ENCODE peak calls at places on chromosomes 5 and 9, in nine cellular contexts. One of them, this sample, is unnamed.

GRCh38 chr5:3365501-3366215 is 230.0 kb upstream of the IRX1 start:
- DNase-seq in mucosa of descending colon: no peak
- DNase-seq in fibroblast of pulmonary artery: no peak
- DNase-seq in bronchial epithelial cell: no peak
- DNase-seq in AG04449: no peak
- DNase-seq in heart left ventricle: no peak
- DNase-seq in NB4: no peak
- DNase-seq in CD8-positive, alpha-beta T cell: no peak
- DNase-seq in brain microvascular endothelial cell: no peak
- DNase-seq in this sample: no peak

GRCh38 chr9:120909904-120910303 is 16.7 kb downstream of the TRAF1 start:
- DNase-seq in mucosa of descending colon: no peak
- DNase-seq in fibroblast of pulmonary artery: no peak
- DNase-seq in bronchial epithelial cell: peak; percentile 65
- DNase-seq in AG04449: no peak
- DNase-seq in heart left ventricle: no peak
- DNase-seq in NB4: peak; percentile 72
- DNase-seq in CD8-positive, alpha-beta T cell: no peak
- DNase-seq in brain microvascular endothelial cell: no peak
- DNase-seq in this sample: no peak

GRCh38 chr9:31776471-31776870 is 608.0 kb upstream of the ACO1 start:
- DNase-seq in mucosa of descending colon: no peak
- DNase-seq in fibroblast of pulmonary artery: peak; percentile 20
- DNase-seq in bronchial epithelial cell: peak; percentile 41
- DNase-seq in AG04449: no peak
- DNase-seq in heart left ventricle: no peak
- DNase-seq in NB4: no peak
- DNase-seq in CD8-positive, alpha-beta T cell: no peak
- DNase-seq in brain microvascular endothelial cell: no peak
- DNase-seq in this sample: no peak

GRCh38 chr5:73955447-73955846 is 329.5 kb downstream of the ARHGEF28 start:
- DNase-seq in mucosa of descending colon: no peak
- DNase-seq in fibroblast of pulmonary artery: no peak
- DNase-seq in bronchial epithelial cell: no peak
- DNase-seq in AG04449: no peak
- DNase-seq in heart left ventricle: no peak
- DNase-seq in NB4: no peak
- DNase-seq in CD8-positive, alpha-beta T cell: no peak
- DNase-seq in brain microvascular endothelial cell: no peak
- DNase-seq in this sample: no peak

GRCh38 chr5:74314906-74315305 is 325.6 kb downstream of the ENC1 start:
- DNase-seq in mucosa of descending colon: no peak
- DNase-seq in fibroblast of pulmonary artery: no peak
- DNase-seq in bronchial epithelial cell: peak; percentile 78
- DNase-seq in AG04449: no peak
- DNase-seq in heart left ventricle: no peak
- DNase-seq in NB4: no peak
- DNase-seq in CD8-positive, alpha-beta T cell: no peak
- DNase-seq in brain microvascular endothelial cell: no peak
- DNase-seq in this sample: no peak

GRCh38 chr5:138452720-138453119 is 12.6 kb upstream of the EGR1 start:
- DNase-seq in mucosa of descending colon: no peak
- DNase-seq in fibroblast of pulmonary artery: no peak
- DNase-seq in bronchial epithelial cell: no peak
- DNase-seq in AG04449: no peak
- DNase-seq in heart left ventricle: no peak
- DNase-seq in NB4: no peak
- DNase-seq in CD8-positive, alpha-beta T cell: no peak
- DNase-seq in brain microvascular endothelial cell: no peak
- DNase-seq in this sample: no peak

GRCh38 chr9:92266486-92266885 is 27.0 kb downstream of the IARS1 start:
- DNase-seq in mucosa of descending colon: no peak
- DNase-seq in fibroblast of pulmonary artery: no peak
- DNase-seq in bronchial epithelial cell: no peak
- DNase-seq in AG04449: no peak
- DNase-seq in heart left ventricle: no peak
- DNase-seq in NB4: no peak
- DNase-seq in CD8-positive, alpha-beta T cell: no peak
- DNase-seq in brain microvascular endothelial cell: no peak
- DNase-seq in this sample: no peak

GRCh38 chr5:54844905-54845566 is 140.4 kb downstream of the ESM1 start:
- DNase-seq in mucosa of descending colon: no peak
- DNase-seq in fibroblast of pulmonary artery: peak; percentile 83
- DNase-seq in bronchial epithelial cell: peak; percentile 60
- DNase-seq in AG04449: no peak
- DNase-seq in heart left ventricle: no peak
- DNase-seq in NB4: peak; percentile 56
- DNase-seq in CD8-positive, alpha-beta T cell: no peak
- DNase-seq in brain microvascular endothelial cell: no peak
- DNase-seq in this sample: peak; percentile 46

DNA sequence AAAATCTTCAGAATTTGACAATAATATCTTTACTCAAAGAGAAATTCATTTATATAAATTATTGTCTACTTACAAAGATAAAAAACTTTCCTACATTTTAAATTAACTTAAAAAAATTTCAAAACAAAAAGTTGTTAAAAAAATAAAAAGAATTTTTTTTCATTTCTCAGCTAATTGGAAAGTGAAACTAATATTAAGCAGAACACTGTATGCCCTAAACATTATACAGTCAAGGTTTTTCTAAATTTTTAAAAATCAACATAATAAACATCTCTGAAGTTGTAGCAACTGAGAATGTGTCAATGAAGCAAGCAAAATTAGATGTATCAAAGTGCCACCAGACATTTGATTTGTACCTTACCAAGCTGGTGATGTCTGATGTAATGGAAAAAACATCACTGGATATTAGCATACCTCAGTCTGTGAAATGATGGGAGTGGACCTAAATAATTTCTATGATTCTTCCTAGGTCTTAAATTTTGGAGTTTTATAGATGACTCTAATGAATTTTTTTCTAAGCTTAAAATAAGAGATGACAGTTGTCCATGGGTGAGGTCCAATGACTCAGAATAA is 290.1 kb downstream of the ADAMTS6 start:
- DNase-seq in mucosa of descending colon: no peak
- DNase-seq in fibroblast of pulmonary artery: peak; percentile 51
- DNase-seq in bronchial epithelial cell: no peak
- DNase-seq in AG04449: no peak
- DNase-seq in heart left ventricle: no peak
- DNase-seq in NB4: no peak
- DNase-seq in CD8-positive, alpha-beta T cell: no peak
- DNase-seq in brain microvascular endothelial cell: no peak
- DNase-seq in this sample: no peak
- TF ChIP-seq CTCF in mucosa of descending colon: no peak
- TF ChIP-seq CTCF in fibroblast of pulmonary artery: no peak
- TF ChIP-seq CTCF in bronchial epithelial cell: no peak
- TF ChIP-seq CTCF in AG04449: no peak
- TF ChIP-seq CTCF in heart left ventricle: no peak
- TF ChIP-seq CTCF in NB4: no peak
- TF ChIP-seq CTCF in CD8-positive, alpha-beta T cell: no peak
- TF ChIP-seq CTCF in brain microvascular endothelial cell: no peak
- TF ChIP-seq CTCF in this sample: no peak

DNA sequence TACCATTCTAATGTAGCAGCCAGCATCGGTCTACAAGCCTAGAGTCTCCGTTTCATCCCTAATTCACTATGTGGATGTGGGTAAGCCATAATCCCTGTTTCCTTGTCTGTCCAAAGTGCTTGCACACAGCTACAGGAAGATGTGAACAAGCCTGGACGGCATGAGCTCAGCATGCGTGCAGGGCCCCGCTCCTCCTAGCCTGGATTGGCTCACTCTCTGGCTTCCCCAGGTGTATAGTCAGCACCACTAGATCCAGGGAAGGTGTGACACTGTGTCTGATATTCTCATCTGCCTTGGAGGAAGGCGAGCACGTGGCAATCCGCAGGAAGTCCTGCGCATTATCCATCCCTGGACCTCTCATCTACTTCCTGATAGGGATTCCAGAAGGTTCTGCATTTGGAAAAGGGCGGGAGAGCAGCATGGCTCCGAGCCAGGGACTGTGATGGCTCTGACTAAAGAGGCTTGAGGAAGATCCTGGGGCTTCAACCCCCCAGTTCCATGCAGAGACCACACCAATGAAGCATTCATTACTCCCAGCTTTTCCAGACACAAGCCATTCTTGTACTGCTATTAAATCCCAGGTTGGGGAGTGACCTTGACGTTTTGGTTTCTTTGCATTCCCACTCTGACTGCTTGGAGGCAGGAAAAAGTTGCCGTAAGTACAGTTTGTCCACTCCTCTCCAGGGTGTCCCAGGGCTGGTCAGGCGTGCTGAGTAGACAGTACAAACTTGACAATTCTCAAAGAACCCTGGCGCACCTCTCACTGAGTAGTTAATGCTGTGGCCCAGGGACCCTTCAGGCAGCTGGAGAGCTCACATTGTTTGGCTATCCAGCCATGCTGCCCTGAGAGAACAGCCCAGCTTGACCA is 65.6 kb downstream of the PSD2 start:
- DNase-seq in mucosa of descending colon: no peak
- DNase-seq in fibroblast of pulmonary artery: no peak
- DNase-seq in bronchial epithelial cell: peak; percentile 78
- DNase-seq in AG04449: no peak
- DNase-seq in heart left ventricle: no peak
- DNase-seq in NB4: no peak
- DNase-seq in CD8-positive, alpha-beta T cell: no peak
- DNase-seq in brain microvascular endothelial cell: no peak
- DNase-seq in this sample: no peak
- H3K4me3 ChIP-seq in mucosa of descending colon: no peak overlapping the region
- H3K4me3 ChIP-seq in fibroblast of pulmonary artery: no peak overlapping the region
- H3K4me3 ChIP-seq in bronchial epithelial cell: no peak overlapping the region
- H3K4me3 ChIP-seq in AG04449: no peak overlapping the region
- H3K4me3 ChIP-seq in heart left ventricle: no peak overlapping the region
- H3K4me3 ChIP-seq in NB4: no peak overlapping the region
- H3K4me3 ChIP-seq in CD8-positive, alpha-beta T cell: no peak overlapping the region
- H3K4me3 ChIP-seq in brain microvascular endothelial cell: no peak overlapping the region
- H3K4me3 ChIP-seq in this sample: no peak overlapping the region

DNA sequence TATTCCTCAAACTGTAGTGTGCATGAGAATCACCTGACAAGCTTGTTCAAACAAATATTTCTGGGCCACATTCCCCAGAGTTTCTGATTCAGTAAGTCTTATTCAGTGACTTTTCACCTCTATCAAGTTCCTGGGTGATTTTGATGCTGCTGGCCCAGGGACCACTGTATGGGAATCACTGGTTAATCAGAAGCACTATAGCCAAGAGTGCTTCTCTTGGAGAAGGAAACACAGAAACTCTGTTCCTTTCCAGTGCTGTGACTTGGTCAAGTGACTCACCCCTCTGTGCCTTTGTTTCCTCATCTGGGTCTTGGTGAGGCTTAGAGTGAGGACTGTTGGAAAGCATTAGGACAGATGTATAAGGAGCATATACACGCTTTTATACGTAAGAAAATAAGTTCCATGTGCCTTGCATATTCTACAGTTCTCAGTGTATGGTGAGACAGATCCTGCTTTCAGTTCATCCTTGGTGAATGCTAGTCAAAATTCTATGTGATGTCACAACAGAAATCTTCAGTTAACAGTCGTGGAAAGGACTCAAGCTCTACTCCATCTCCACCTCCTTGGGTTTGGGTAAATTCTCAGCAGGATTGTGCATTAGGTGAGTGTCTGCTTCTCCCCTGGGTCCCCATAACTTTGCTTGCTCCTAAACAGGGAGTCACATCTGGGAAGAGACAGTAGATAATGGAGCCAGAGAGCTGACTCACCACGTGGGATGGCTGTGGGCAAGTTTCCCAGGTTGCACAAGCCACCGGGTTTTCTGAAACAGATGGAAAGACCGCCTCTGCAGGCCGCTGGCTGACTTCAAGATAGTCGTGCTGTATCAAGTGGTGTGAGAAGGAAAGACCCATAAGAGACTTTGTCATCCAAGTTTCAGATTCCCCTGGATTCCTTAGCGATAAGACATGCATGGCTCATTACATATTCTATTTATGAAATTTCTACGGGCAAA is 117.0 kb downstream of the NXNL2 start:
- DNase-seq in mucosa of descending colon: peak; percentile 70
- DNase-seq in fibroblast of pulmonary artery: peak; percentile 96
- DNase-seq in bronchial epithelial cell: peak; percentile 84
- DNase-seq in AG04449: peak; percentile 94
- DNase-seq in heart left ventricle: peak; percentile 79
- DNase-seq in NB4: peak; percentile 61
- DNase-seq in CD8-positive, alpha-beta T cell: no peak
- DNase-seq in brain microvascular endothelial cell: peak; percentile 100
- DNase-seq in this sample: peak; percentile 97
- TF ChIP-seq CTCF in mucosa of descending colon: no peak
- TF ChIP-seq CTCF in fibroblast of pulmonary artery: peak; percentile 55
- TF ChIP-seq CTCF in bronchial epithelial cell: no peak
- TF ChIP-seq CTCF in AG04449: peak; percentile 42
- TF ChIP-seq CTCF in heart left ventricle: no peak
- TF ChIP-seq CTCF in NB4: no peak
- TF ChIP-seq CTCF in CD8-positive, alpha-beta T cell: no peak
- TF ChIP-seq CTCF in brain microvascular endothelial cell: peak; percentile 67
- TF ChIP-seq CTCF in this sample: peak; percentile 49

GRCh38 chr9:19493845-19494244 is 85.0 kb downstream of the ACER2 start:
- DNase-seq in mucosa of descending colon: no peak
- DNase-seq in fibroblast of pulmonary artery: no peak
- DNase-seq in bronchial epithelial cell: no peak
- DNase-seq in AG04449: no peak
- DNase-seq in heart left ventricle: no peak
- DNase-seq in NB4: no peak
- DNase-seq in CD8-positive, alpha-beta T cell: no peak
- DNase-seq in brain microvascular endothelial cell: no peak
- DNase-seq in this sample: no peak

GRCh38 chr9:19492775-19493173 is 84.0 kb downstream of the ACER2 start:
- DNase-seq in mucosa of descending colon: no peak
- DNase-seq in fibroblast of pulmonary artery: no peak
- DNase-seq in bronchial epithelial cell: no peak
- DNase-seq in AG04449: no peak
- DNase-seq in heart left ventricle: no peak
- DNase-seq in NB4: no peak
- DNase-seq in CD8-positive, alpha-beta T cell: no peak
- DNase-seq in brain microvascular endothelial cell: no peak
- DNase-seq in this sample: no peak

GRCh38 chr9:19490269-19490668 is 81.5 kb downstream of the ACER2 start:
- DNase-seq in mucosa of descending colon: no peak
- DNase-seq in fibroblast of pulmonary artery: no peak
- DNase-seq in bronchial epithelial cell: no peak
- DNase-seq in AG04449: no peak
- DNase-seq in heart left ventricle: no peak
- DNase-seq in NB4: no peak
- DNase-seq in CD8-positive, alpha-beta T cell: no peak
- DNase-seq in brain microvascular endothelial cell: no peak
- DNase-seq in this sample: no peak

GRCh38 chr9:19495186-19496028 is 86.6 kb downstream of the ACER2 start:
- DNase-seq in mucosa of descending colon: no peak
- DNase-seq in fibroblast of pulmonary artery: no peak
- DNase-seq in bronchial epithelial cell: no peak
- DNase-seq in AG04449: no peak
- DNase-seq in heart left ventricle: no peak
- DNase-seq in NB4: no peak
- DNase-seq in CD8-positive, alpha-beta T cell: no peak
- DNase-seq in brain microvascular endothelial cell: no peak
- DNase-seq in this sample: no peak

DNA sequence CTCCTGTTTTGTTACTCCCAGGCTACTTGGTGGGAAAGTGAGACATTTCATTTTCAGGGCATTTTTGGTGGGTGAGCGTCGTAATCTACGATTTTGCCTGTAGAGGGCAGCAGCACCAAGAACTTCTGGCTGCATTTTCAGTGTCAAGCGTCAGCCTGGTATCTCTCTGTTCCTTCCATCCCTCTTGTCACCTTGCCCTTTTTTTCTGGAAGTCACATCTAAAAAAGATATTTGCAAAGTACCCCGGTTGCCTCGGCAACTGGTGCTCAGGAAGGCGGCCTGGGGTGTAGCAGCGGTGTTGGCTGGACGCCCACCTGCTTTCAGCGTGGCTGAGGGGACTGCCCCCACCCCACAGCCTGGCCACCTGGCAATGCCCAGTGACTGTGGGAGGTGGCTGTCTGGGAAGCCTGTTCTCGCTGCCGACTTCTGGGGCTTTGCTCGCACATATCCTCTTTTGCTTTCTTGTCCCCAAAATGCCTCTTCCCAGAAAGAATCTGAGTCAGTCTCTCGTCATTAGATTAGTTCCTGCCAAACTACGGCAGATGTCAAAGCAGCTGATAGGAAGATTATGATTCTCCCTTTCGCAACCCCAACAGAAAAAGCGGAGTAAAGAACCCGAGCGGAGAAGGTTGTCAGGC is 84.5 kb downstream of the ACER2 start:
- DNase-seq in mucosa of descending colon: peak; percentile 62
- DNase-seq in fibroblast of pulmonary artery: peak; percentile 92
- DNase-seq in bronchial epithelial cell: peak; percentile 46
- DNase-seq in AG04449: no peak
- DNase-seq in heart left ventricle: peak; percentile 78
- DNase-seq in NB4: peak; percentile 74
- DNase-seq in CD8-positive, alpha-beta T cell: no peak
- DNase-seq in brain microvascular endothelial cell: peak; percentile 44
- DNase-seq in this sample: peak; percentile 54
- H3K4me3 ChIP-seq in mucosa of descending colon: no peak overlapping the region
- H3K4me3 ChIP-seq in fibroblast of pulmonary artery: peak overlapping the region; percentile 33
- H3K4me3 ChIP-seq in bronchial epithelial cell: no peak overlapping the region
- H3K4me3 ChIP-seq in AG04449: peak overlapping the region; percentile 46
- H3K4me3 ChIP-seq in heart left ventricle: peak overlapping the region; percentile 31
- H3K4me3 ChIP-seq in NB4: no peak overlapping the region
- H3K4me3 ChIP-seq in CD8-positive, alpha-beta T cell: no peak overlapping the region
- H3K4me3 ChIP-seq in brain microvascular endothelial cell: peak overlapping the region; percentile 29
- H3K4me3 ChIP-seq in this sample: peak overlapping the region; percentile 68

This sample was measured in AG09309.